ENCODE peak calls at places on chromosome 2, in four cellular contexts. One of them, this sample, is unnamed.

GRCh38 chr2:173965372-173966025 is at the start of gene SP3:
- DNase-seq in neural progenitor cell: peak
- DNase-seq in EH: peak
- DNase-seq in Daoy: peak
- DNase-seq in this sample: peak

GRCh38 chr2:143434445-143434844 is 305.2 kb downstream of the ARHGAP15 start:
- DNase-seq in EH: no peak
- DNase-seq in Daoy: no peak
- DNase-seq in neural progenitor cell: no peak
- DNase-seq in this sample: no peak

GRCh38 chr2:171436307-171436706 is 2.3 kb downstream of the DCAF17 start:
- DNase-seq in neural progenitor cell: no peak
- DNase-seq in EH: peak
- DNase-seq in Daoy: peak
- DNase-seq in this sample: peak

GRCh38 chr2:100621371-100621910 is 58.6 kb downstream of the PDCL3 start:
- DNase-seq in EH: no peak
- DNase-seq in neural progenitor cell: no peak
- DNase-seq in Daoy: no peak
- DNase-seq in this sample: no peak

GRCh38 chr2:62180960-62181359 is 15.0 kb upstream of the B3GNT2 start:
- DNase-seq in EH: no peak
- DNase-seq in Daoy: no peak
- DNase-seq in neural progenitor cell: peak
- DNase-seq in this sample: no peak

GRCh38 chr2:149063177-149063576 is 24.7 kb downstream of the LYPD6B start:
- DNase-seq in Daoy: no peak
- DNase-seq in EH: no peak
- DNase-seq in neural progenitor cell: no peak
- DNase-seq in this sample: no peak

GRCh38 chr2:27809761-27810241 is 38.3 kb downstream of the MRPL33 start:
- DNase-seq in Daoy: peak
- DNase-seq in EH: peak
- DNase-seq in neural progenitor cell: no peak
- DNase-seq in this sample: peak

GRCh38 chr2:25521665-25522387 is 151.6 kb downstream of the DTNB start:
- DNase-seq in EH: peak
- DNase-seq in neural progenitor cell: peak
- DNase-seq in Daoy: peak
- DNase-seq in this sample: peak

GRCh38 chr2:168336786-168337388 is 89.5 kb upstream of the STK39 start:
- DNase-seq in neural progenitor cell: peak
- DNase-seq in EH: no peak
- DNase-seq in Daoy: peak
- DNase-seq in this sample: peak

GRCh38 chr2:121805767-121806145 is 50.3 kb downstream of the TSN start:
- DNase-seq in neural progenitor cell: no peak
- DNase-seq in EH: no peak
- DNase-seq in Daoy: no peak
- DNase-seq in this sample: no peak

GRCh38 chr2:141411419-141411818 is 719.4 kb downstream of the LRP1B start:
- DNase-seq in Daoy: no peak
- DNase-seq in EH: no peak
- DNase-seq in neural progenitor cell: no peak
- DNase-seq in this sample: no peak

GRCh38 chr2:64331430-64331700 is 122.6 kb upstream of the LGALSL start:
- DNase-seq in Daoy: no peak
- DNase-seq in EH: no peak
- DNase-seq in neural progenitor cell: peak
- DNase-seq in this sample: no peak

GRCh38 chr2:110103060-110103961 is 12.3 kb downstream of the MALL start:
- DNase-seq in neural progenitor cell: no peak
- DNase-seq in EH: no peak
- DNase-seq in Daoy: no peak
- DNase-seq in this sample: no peak

GRCh38 chr2:46984642-46985476 is 69.3 kb upstream of the MCFD2 start:
- DNase-seq in Daoy: peak
- DNase-seq in EH: peak
- DNase-seq in neural progenitor cell: no peak
- DNase-seq in this sample: peak

GRCh38 chr2:141994066-141994465 is 136.8 kb downstream of the LRP1B start:
- DNase-seq in neural progenitor cell: no peak
- DNase-seq in Daoy: no peak
- DNase-seq in EH: no peak
- DNase-seq in this sample: no peak

This sample was measured in RWPE1.